ENCODE peak calls at places on chromosome 1, in six cellular contexts. Q is A549, Z is H1, T is HepG2, A is ovary, Y is transverse colon. X is an unnamed sample.

GRCh38 chr1:76576876-76577817 is 290.1 kb upstream of the ST6GALNAC5 start:
- DNase-seq in Q (no peak), Z (no peak), T (no peak), A (no peak), Y (no peak), X (no peak)

GRCh38 chr1:21643624-21644023 is 25.5 kb downstream of the RAP1GAP start:
- DNase-seq in Q (no peak), Z (no peak), T (no peak), A (no peak), Y (no peak), X (no peak)

GRCh38 chr1:41626146-41626545 is 141.7 kb upstream of the EDN2 start:
- DNase-seq in Q (no peak), Z (peak; percentile 35), T (no peak), A (no peak), Y (no peak), X (no peak)

GRCh38 chr1:11387829-11388228 is 91.1 kb upstream of the DISP3 start:
- DNase-seq in Q (no peak), Z (no peak), T (no peak), A (no peak), Y (no peak), X (no peak)

GRCh38 chr1:232521660-232522059 is 108.3 kb downstream of the SIPA1L2 start:
- DNase-seq in Q (no peak), Z (no peak), T (no peak), A (no peak), Y (no peak), X (no peak)

GRCh38 chr1:202315576-202316168 is 26.1 kb downstream of the UBE2T start:
- DNase-seq in Q (peak; percentile 80), Z (peak; percentile 90), T (peak; percentile 64), A (peak; percentile 65), Y (peak; percentile 83), X (peak; percentile 51)

GRCh38 chr1:114668784-114669561 is 876 bp downstream of the DENND2C start:
- DNase-seq in Q (no peak), Z (no peak), T (peak; percentile 37), A (no peak), Y (no peak), X (no peak)

GRCh38 chr1:115164484-115164883 is 75.2 kb upstream of the TSPAN2 start:
- DNase-seq in Q (no peak), Z (no peak), T (no peak), A (no peak), Y (no peak), X (peak; percentile 40)

GRCh38 chr1:61224609-61225008 is 142.2 kb downstream of the NFIA start:
- DNase-seq in Q (no peak), Z (no peak), T (no peak), A (peak; percentile 41), Y (no peak), X (no peak)

GRCh38 chr1:108716437-108717230 is 3.9 kb downstream of the FNDC7 start:
- DNase-seq in Q (no peak), Z (no peak), T (no peak), A (no peak), Y (no peak), X (no peak)

GRCh38 chr1:86015375-86015774 is 141.2 kb downstream of the COL24A1 start:
- DNase-seq in Q (no peak), Z (no peak), T (no peak), A (no peak), Y (no peak), X (no peak)

GRCh38 chr1:217106231-217106630 is 383.0 kb upstream of the ESRRG start:
- DNase-seq in Q (no peak), Z (no peak), T (no peak), A (no peak), Y (no peak), X (no peak)

GRCh38 chr1:42260376-42261078 is 74.5 kb downstream of the FOXJ3 start:
- DNase-seq in Q (no peak), Z (no peak), T (no peak), A (no peak), Y (no peak), X (no peak)

GRCh38 chr1:234515821-234516241 is 36.9 kb upstream of the TARBP1 start:
- DNase-seq in Q (no peak), Z (no peak), T (no peak), A (no peak), Y (no peak), X (no peak)

GRCh38 chr1:150256549-150257341 is 829 bp upstream of the CA14 start:
- DNase-seq in Q (no peak), Z (peak; percentile 70), T (peak; percentile 53), A (no peak), Y (no peak), X (no peak)

GRCh38 chr1:7333094-7333493 is 438.0 kb upstream of the VAMP3 start:
- DNase-seq in Q (no peak), Z (no peak), T (no peak), A (no peak), Y (no peak), X (no peak)

GRCh38 chr1:105894006-105894405 is 1162.5 kb upstream of the PRMT6 start:
- DNase-seq in Q (no peak), Z (no peak), T (no peak), A (no peak), Y (no peak), X (no peak)

GRCh38 chr1:210541680-210542358 is 213.1 kb downstream of the HHAT start:
- DNase-seq in Q (peak; percentile 20), Z (no peak), T (no peak), A (no peak), Y (no peak), X (no peak)

GRCh38 chr1:53329183-53329544 is 1.3 kb upstream of the LRP8 start:
- DNase-seq in Q (no peak), Z (no peak), T (no peak), A (peak; percentile 37), Y (no peak), X (no peak)

GRCh38 chr1:156900019-156900718 is 6.7 kb downstream of the PEAR1 start:
- DNase-seq in Q (no peak), Z (no peak), T (no peak), A (no peak), Y (no peak), X (peak; percentile 33)

GRCh38 chr1:116487583-116487982 is 83.2 kb downstream of the CD58 start:
- DNase-seq in Q (no peak), Z (no peak), T (peak; percentile 59), A (no peak), Y (no peak), X (no peak)

GRCh38 chr1:22131875-22132486 is 10.9 kb downstream of the WNT4 start:
- DNase-seq in Q (peak; percentile 43), Z (peak; percentile 91), T (peak; percentile 30), A (no peak), Y (peak; percentile 59), X (no peak)

GRCh38 chr1:7888248-7889010 is 35.6 kb upstream of the UTS2 start:
- DNase-seq in Q (no peak), Z (no peak), T (no peak), A (no peak), Y (no peak), X (no peak)

GRCh38 chr1:31931241-31932225 is 6.6 kb downstream of the PTP4A2 start:
- DNase-seq in Q (no peak), Z (no peak), T (no peak), A (no peak), Y (no peak), X (no peak)

GRCh38 chr1:201062511-201063189 is 39.1 kb upstream of the KIF21B start:
- DNase-seq in Q (no peak), Z (no peak), T (no peak), A (no peak), Y (no peak), X (no peak)
- TF ChIP-seq EP300 in Q (no peak), Z (no peak), T (no peak), A (no peak), Y (no peak), X (no peak)

GRCh38 chr1:246748006-246748405 is 23.8 kb downstream of the SCCPDH start:
- DNase-seq in Q (no peak), Z (no peak), T (no peak), A (no peak), Y (no peak), X (no peak)

DNA sequence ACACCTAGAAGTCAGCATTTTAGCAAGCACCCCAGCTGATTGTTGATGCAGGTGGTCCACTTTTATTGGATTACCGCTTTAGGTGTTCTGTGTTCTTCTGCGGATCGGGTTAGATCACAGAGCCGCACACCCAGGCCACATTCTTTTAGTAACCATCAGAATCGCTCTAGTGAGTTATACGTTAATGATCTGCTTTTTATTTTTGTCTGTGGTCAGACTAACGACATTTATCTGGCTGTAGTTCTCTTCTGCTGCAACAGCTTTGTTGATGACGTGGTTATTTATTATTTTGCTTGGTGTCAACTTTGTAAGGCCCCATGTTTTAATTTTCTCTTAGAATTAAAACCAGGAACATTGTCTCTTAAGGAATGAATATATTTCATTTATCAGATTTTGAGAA is 18.2 kb downstream of the SCCPDH start:
- DNase-seq in Q (no peak), Z (no peak), T (no peak), A (no peak), Y (no peak), X (no peak)
- H3K9me3 ChIP-seq in Q (peaks cover 22% of the 10 kb centered on the region), Z (no peaks in the 10 kb centered on the region), T (no peaks in the 10 kb centered on the region), A (no peaks in the 10 kb centered on the region), Y (no peaks in the 10 kb centered on the region), X (no peaks in the 10 kb centered on the region)

GRCh38 chr1:199150764-199151163 is 511.9 kb downstream of the PTPRC start:
- DNase-seq in Q (no peak), Z (no peak), T (no peak), A (no peak), Y (no peak), X (no peak)

GRCh38 chr1:199149591-199149990 is 510.8 kb downstream of the PTPRC start:
- DNase-seq in Q (no peak), Z (no peak), T (no peak), A (no peak), Y (no peak), X (no peak)

GRCh38 chr1:199152676-199153075 is 513.8 kb downstream of the PTPRC start:
- DNase-seq in Q (no peak), Z (no peak), T (no peak), A (no peak), Y (no peak), X (no peak)

GRCh38 chr1:199155166-199156033 is 516.6 kb downstream of the PTPRC start:
- DNase-seq in Q (no peak), Z (no peak), T (no peak), A (no peak), Y (no peak), X (no peak)

GRCh38 chr1:199151634-199152429 is 513.0 kb downstream of the PTPRC start:
- DNase-seq in Q (no peak), Z (no peak), T (no peak), A (no peak), Y (no peak), X (no peak)
- TF ChIP-seq EP300 in Q (no peak), Z (no peak), T (no peak), A (no peak), Y (no peak), X (no peak)

GRCh38 chr1:248696261-248696660 is 6.3 kb downstream of the OR14I1 start:
- DNase-seq in Q (peak; percentile 55), Z (no peak), T (peak; percentile 63), A (no peak), Y (peak; percentile 48), X (no peak)

GRCh38 chr1:248696775-248697174 is 5.8 kb downstream of the OR14I1 start:
- DNase-seq in Q (no peak), Z (no peak), T (no peak), A (no peak), Y (no peak), X (no peak)

GRCh38 chr1:248699099-248699498 is 3.5 kb downstream of the OR14I1 start:
- DNase-seq in Q (no peak), Z (no peak), T (no peak), A (no peak), Y (no peak), X (no peak)

GRCh38 chr1:248697907-248698306 is 4.7 kb downstream of the OR14I1 start:
- DNase-seq in Q (no peak), Z (no peak), T (no peak), A (no peak), Y (no peak), X (no peak)

GRCh38 chr1:248695451-248696132 is 7.0 kb downstream of the OR14I1 start:
- DNase-seq in Q (no peak), Z (no peak), T (no peak), A (no peak), Y (no peak), X (no peak)
- H3K9me3 ChIP-seq in Q (no peaks in the 10 kb centered on the region), Z (peaks cover 79% of the 10 kb centered on the region), T (no peaks in the 10 kb centered on the region), A (no peaks in the 10 kb centered on the region), Y (no peaks in the 10 kb centered on the region), X (no peaks in the 10 kb centered on the region)